ENCODE peak calls at places on chromosome 14, in nine cellular contexts. R, G, W, A, U, K, H, E and P are unnamed samples.

GRCh38 chr14:93369393-93370266 is 22.6 kb downstream of the COX8C start:
- DNase-seq in A (no peak), R (no peak), E (no peak), U (no peak), K (no peak), H (no peak), G (no peak), W (no peak), P (no peak)

GRCh38 chr14:52692248-52692962 is 3.0 kb downstream of the ERO1A start:
- DNase-seq in K (no peak), R (no peak), U (no peak), A (no peak), G (no peak), H (no peak), W (no peak), E (no peak), P (no peak)

GRCh38 chr14:77868552-77869300 is 68.8 kb downstream of the ADCK1 start:
- DNase-seq in G (no peak), W (no peak), E (no peak), A (peak), U (no peak), K (no peak), R (no peak), H (no peak), P (no peak)

GRCh38 chr14:58428011-58428807 is 690 bp downstream of the KIAA0586 start:
- DNase-seq in K (no peak), R (peak), H (peak), W (no peak), E (peak), G (peak), A (peak), U (no peak), P (no peak)

GRCh38 chr14:68972507-68973272 is 6.4 kb downstream of the ACTN1 start:
- DNase-seq in K (no peak), W (no peak), R (no peak), H (no peak), E (no peak), U (no peak), A (no peak), G (no peak), P (no peak)

GRCh38 chr14:71395151-71395604 is 487.9 kb downstream of the PCNX1 start:
- DNase-seq in G (no peak), A (no peak), R (no peak), K (no peak), E (no peak), H (no peak), U (no peak), W (peak), P (no peak)

GRCh38 chr14:71714225-71714624 is 218.0 kb upstream of the RGS6 start:
- DNase-seq in E (no peak), H (no peak), W (no peak), U (no peak), A (no peak), K (no peak), G (no peak), R (no peak), P (no peak)

GRCh38 chr14:78153069-78153351 is 17.2 kb upstream of the NRXN3 start:
- DNase-seq in K (no peak), H (no peak), R (no peak), A (peak), U (no peak), E (no peak), W (no peak), G (no peak), P (no peak)

GRCh38 chr14:33765251-33765650 is 185.6 kb downstream of the EGLN3 start:
- DNase-seq in H (no peak), E (no peak), K (no peak), U (no peak), G (no peak), A (no peak), W (no peak), R (no peak), P (no peak)

GRCh38 chr14:89060191-89060590 is 235.7 kb downstream of the TTC8 start:
- DNase-seq in H (no peak), W (no peak), G (no peak), A (no peak), K (no peak), R (no peak), E (no peak), U (no peak), P (no peak)

GRCh38 chr14:28635387-28635786 is 131.2 kb upstream of the FOXG1 start:
- DNase-seq in G (no peak), E (peak), H (peak), R (no peak), A (peak), K (no peak), W (no peak), U (no peak), P (no peak)

GRCh38 chr14:63895510-63895909 is 42.7 kb downstream of the SYNE2 start:
- DNase-seq in A (no peak), E (no peak), H (no peak), W (no peak), U (no peak), R (no peak), G (no peak), K (no peak), P (no peak)

GRCh38 chr14:104268725-104269436 is 130.5 kb downstream of the KIF26A start:
- DNase-seq in A (no peak), W (no peak), E (no peak), H (no peak), K (no peak), U (no peak), G (peak), R (no peak), P (no peak)

GRCh38 chr14:93925374-93925895 is 1.7 kb upstream of the FAM181A start:
- DNase-seq in U (no peak), A (no peak), H (no peak), G (no peak), R (no peak), W (no peak), K (no peak), E (no peak), P (no peak)

GRCh38 chr14:54549862-54550261 is 17.1 kb upstream of the SAMD4A start:
- DNase-seq in U (no peak), K (no peak), A (no peak), H (no peak), G (no peak), W (no peak), R (no peak), E (no peak), P (no peak)

GRCh38 chr14:21101802-21102413 is 1.0 kb downstream of the TMEM253 start:
- DNase-seq in W (no peak), A (no peak), E (no peak), H (no peak), R (no peak), U (no peak), K (no peak), G (no peak), P (no peak)

GRCh38 chr14:31992051-31992450 is 85.1 kb upstream of the ARHGAP5 start:
- DNase-seq in H (no peak), W (no peak), A (peak), K (no peak), E (no peak), R (no peak), G (no peak), U (no peak), P (no peak)

GRCh38 chr14:80978403-80978802 is 23.0 kb downstream of the TSHR start:
- DNase-seq in G (no peak), E (no peak), K (no peak), W (no peak), U (no peak), R (no peak), H (no peak), A (no peak), P (no peak)

GRCh38 chr14:94801225-94801624 is 31.3 kb upstream of the GSC start:
- DNase-seq in U (no peak), A (no peak), G (no peak), R (no peak), E (no peak), H (no peak), K (no peak), W (no peak), P (no peak)

GRCh38 chr14:71675126-71675901 is 256.9 kb upstream of the RGS6 start:
- DNase-seq in A (no peak), U (no peak), G (no peak), K (no peak), R (no peak), H (no peak), E (no peak), W (no peak), P (no peak)

GRCh38 chr14:55077691-55078151 is 26.3 kb downstream of the MAPK1IP1L start:
- DNase-seq in W (no peak), U (no peak), A (no peak), K (no peak), G (peak), H (no peak), E (peak), R (no peak), P (no peak)

GRCh38 chr14:52759145-52759544 is 29.2 kb downstream of the STYX start:
- DNase-seq in W (no peak), A (no peak), G (no peak), K (no peak), R (no peak), U (no peak), E (no peak), H (no peak), P (no peak)

GRCh38 chr14:23539209-23539866 is 12.2 kb downstream of the ZFHX2 start:
- DNase-seq in G (no peak), K (no peak), H (peak), E (peak), R (peak), U (no peak), A (peak), W (peak), P (no peak)

GRCh38 chr14:75198291-75198933 is 22.0 kb upstream of the TMED10 start:
- DNase-seq in E (no peak), K (no peak), R (no peak), W (no peak), A (no peak), U (no peak), H (no peak), G (peak), P (no peak)

GRCh38 chr14:96926006-96926405 is 128.8 kb downstream of the VRK1 start:
- DNase-seq in R (no peak), H (no peak), E (no peak), K (no peak), U (no peak), A (no peak), W (no peak), G (no peak), P (no peak)

GRCh38 chr14:102508410-102508773 is 1.2 kb downstream of the ANKRD9 start:
- DNase-seq in W (no peak), A (no peak), G (peak), H (no peak), R (no peak), E (no peak), K (no peak), U (no peak), P (no peak)

GRCh38 chr14:74515891-74516412 is 22.4 kb downstream of the ISCA2 start:
- DNase-seq in R (no peak), E (no peak), U (no peak), G (no peak), W (no peak), A (no peak), H (no peak), K (no peak), P (no peak)

GRCh38 chr14:101480747-101481530 is 80.4 kb upstream of the DIO3 start:
- DNase-seq in A (peak), H (no peak), U (no peak), W (no peak), R (no peak), K (no peak), G (peak), E (no peak), P (no peak)

GRCh38 chr14:34604990-34605389 is 25.0 kb downstream of the SNX6 start:
- DNase-seq in G (no peak), H (no peak), R (no peak), W (no peak), U (no peak), K (no peak), A (peak), E (no peak), P (no peak)

GRCh38 chr14:56659964-56660551 is 80.5 kb downstream of the TMEM260 start:
- DNase-seq in E (peak), G (no peak), A (peak), W (no peak), R (peak), U (no peak), K (no peak), H (peak), P (no peak)

GRCh38 chr14:53978194-53978593 is 21.6 kb upstream of the BMP4 start:
- DNase-seq in W (no peak), H (no peak), U (no peak), G (no peak), R (no peak), K (no peak), A (no peak), E (no peak), P (no peak)

GRCh38 chr14:68327231-68327630 is 465.6 kb downstream of the ZFP36L1 start:
- DNase-seq in A (no peak), K (no peak), R (no peak), W (no peak), U (no peak), E (no peak), H (no peak), G (no peak), P (no peak)

GRCh38 chr14:63752449-63753169 is 24.7 kb upstream of the SGPP1 start:
- DNase-seq in G (peak), H (no peak), R (no peak), W (no peak), U (no peak), E (no peak), K (no peak), A (peak), P (no peak)

GRCh38 chr14:101196795-101197590 is 293.5 kb upstream of the RTL1 start:
- DNase-seq in E (no peak), G (no peak), H (peak), K (no peak), U (no peak), R (peak), W (no peak), A (no peak), P (no peak)

GRCh38 chr14:64736271-64737131 is 32.3 kb downstream of the PLEKHG3 start:
- DNase-seq in W (no peak), U (no peak), K (no peak), H (peak), E (no peak), G (peak), R (peak), A (no peak), P (no peak)

GRCh38 chr14:74860899-74861733 is 14.8 kb downstream of the PROX2 start:
- DNase-seq in E (peak), U (peak), K (peak), A (peak), G (peak), W (peak), R (peak), H (peak), P (peak)

GRCh38 chr14:35088514-35088913 is 33.3 kb downstream of the PPP2R3C start:
- DNase-seq in A (no peak), H (no peak), K (no peak), G (no peak), R (no peak), E (no peak), W (no peak), U (no peak), P (no peak)

GRCh38 chr14:64591809-64592208 is 42.0 kb downstream of the PPP1R36 start:
- DNase-seq in R (no peak), W (no peak), H (no peak), E (no peak), A (peak), G (no peak), K (no peak), U (no peak), P (no peak)

GRCh38 chr14:75427126-75427481 is 718 bp upstream of the JDP2 start:
- DNase-seq in K (no peak), U (no peak), R (no peak), W (no peak), E (no peak), G (no peak), A (no peak), H (no peak), P (no peak)

GRCh38 chr14:32900602-32901001 is 38.1 kb upstream of the NPAS3 start:
- DNase-seq in K (no peak), A (no peak), R (no peak), G (no peak), W (no peak), E (no peak), U (no peak), H (no peak), P (no peak)